ENCODE peak calls at places on chromosomes 5 and 9, in seven cellular contexts. One of them, this sample, is unnamed.
A peak's percentile ranks its signal among the peaks of the same experiment; 100 is the strongest.

GRCh38 chr9:33818167-33818831 is 1.3 kb downstream of the UBE2R2 start:
- DNase-seq in HepG2: peak; percentile 47
- DNase-seq in CD4-positive, alpha-beta memory T cell: no peak
- DNase-seq in GM12878: no peak
- DNase-seq in endodermal cell: no peak
- DNase-seq in stomach: peak; percentile 28
- DNase-seq in colonic mucosa: peak; percentile 61
- DNase-seq in this sample: peak; percentile 56

GRCh38 chr5:103525366-103525765 is 37.2 kb downstream of the NUDT12 start:
- DNase-seq in HepG2: no peak
- DNase-seq in CD4-positive, alpha-beta memory T cell: no peak
- DNase-seq in GM12878: no peak
- DNase-seq in endodermal cell: no peak
- DNase-seq in stomach: no peak
- DNase-seq in colonic mucosa: no peak
- DNase-seq in this sample: no peak

GRCh38 chr5:317086-317811 is 4.3 kb upstream of the AHRR start:
- DNase-seq in HepG2: peak; percentile 53
- DNase-seq in CD4-positive, alpha-beta memory T cell: no peak
- DNase-seq in GM12878: no peak
- DNase-seq in endodermal cell: peak; percentile 93
- DNase-seq in stomach: no peak
- DNase-seq in colonic mucosa: peak; percentile 50
- DNase-seq in this sample: no peak

GRCh38 chr5:165525268-165525667 is 2019.8 kb downstream of the MAT2B start:
- DNase-seq in HepG2: no peak
- DNase-seq in CD4-positive, alpha-beta memory T cell: no peak
- DNase-seq in GM12878: no peak
- DNase-seq in endodermal cell: no peak
- DNase-seq in stomach: no peak
- DNase-seq in colonic mucosa: no peak
- DNase-seq in this sample: no peak

GRCh38 chr9:127058645-127059021 is 63.8 kb downstream of the ANGPTL2 start:
- DNase-seq in HepG2: no peak
- DNase-seq in CD4-positive, alpha-beta memory T cell: no peak
- DNase-seq in GM12878: no peak
- DNase-seq in endodermal cell: no peak
- DNase-seq in stomach: no peak
- DNase-seq in colonic mucosa: no peak
- DNase-seq in this sample: no peak

GRCh38 chr5:33272288-33272687 is 168.5 kb upstream of the TARS1 start:
- DNase-seq in HepG2: no peak
- DNase-seq in CD4-positive, alpha-beta memory T cell: no peak
- DNase-seq in GM12878: no peak
- DNase-seq in endodermal cell: no peak
- DNase-seq in stomach: no peak
- DNase-seq in colonic mucosa: no peak
- DNase-seq in this sample: no peak

GRCh38 chr9:28951945-28952344 is 1378.7 kb upstream of the C9orf72 start:
- DNase-seq in HepG2: peak; percentile 4
- DNase-seq in CD4-positive, alpha-beta memory T cell: no peak
- DNase-seq in GM12878: no peak
- DNase-seq in endodermal cell: peak; percentile 49
- DNase-seq in stomach: no peak
- DNase-seq in colonic mucosa: no peak
- DNase-seq in this sample: no peak

GRCh38 chr5:78561261-78561660 is 87.3 kb downstream of the LHFPL2 start:
- DNase-seq in HepG2: no peak
- DNase-seq in CD4-positive, alpha-beta memory T cell: no peak
- DNase-seq in GM12878: no peak
- DNase-seq in endodermal cell: no peak
- DNase-seq in stomach: no peak
- DNase-seq in colonic mucosa: no peak
- DNase-seq in this sample: no peak

GRCh38 chr9:4296217-4296616 is 3.7 kb downstream of the GLIS3 start:
- DNase-seq in HepG2: no peak
- DNase-seq in CD4-positive, alpha-beta memory T cell: no peak
- DNase-seq in GM12878: no peak
- DNase-seq in endodermal cell: no peak
- DNase-seq in stomach: no peak
- DNase-seq in colonic mucosa: no peak
- DNase-seq in this sample: no peak

GRCh38 chr9:88949425-88949824 is 41.8 kb upstream of the S1PR3 start:
- DNase-seq in HepG2: no peak
- DNase-seq in CD4-positive, alpha-beta memory T cell: no peak
- DNase-seq in GM12878: no peak
- DNase-seq in endodermal cell: no peak
- DNase-seq in stomach: peak; percentile 30
- DNase-seq in colonic mucosa: no peak
- DNase-seq in this sample: no peak

GRCh38 chr5:173968154-173968553 is 20.8 kb upstream of the C5orf47 start:
- DNase-seq in HepG2: no peak
- DNase-seq in CD4-positive, alpha-beta memory T cell: no peak
- DNase-seq in GM12878: no peak
- DNase-seq in endodermal cell: peak; percentile 76
- DNase-seq in stomach: no peak
- DNase-seq in colonic mucosa: no peak
- DNase-seq in this sample: no peak

GRCh38 chr5:1110930-1111726 is 735 bp downstream of the SLC12A7 start:
- DNase-seq in HepG2: no peak
- DNase-seq in CD4-positive, alpha-beta memory T cell: no peak
- DNase-seq in GM12878: no peak
- DNase-seq in endodermal cell: peak; percentile 76
- DNase-seq in stomach: no peak
- DNase-seq in colonic mucosa: no peak
- DNase-seq in this sample: peak; percentile 55

DNA sequence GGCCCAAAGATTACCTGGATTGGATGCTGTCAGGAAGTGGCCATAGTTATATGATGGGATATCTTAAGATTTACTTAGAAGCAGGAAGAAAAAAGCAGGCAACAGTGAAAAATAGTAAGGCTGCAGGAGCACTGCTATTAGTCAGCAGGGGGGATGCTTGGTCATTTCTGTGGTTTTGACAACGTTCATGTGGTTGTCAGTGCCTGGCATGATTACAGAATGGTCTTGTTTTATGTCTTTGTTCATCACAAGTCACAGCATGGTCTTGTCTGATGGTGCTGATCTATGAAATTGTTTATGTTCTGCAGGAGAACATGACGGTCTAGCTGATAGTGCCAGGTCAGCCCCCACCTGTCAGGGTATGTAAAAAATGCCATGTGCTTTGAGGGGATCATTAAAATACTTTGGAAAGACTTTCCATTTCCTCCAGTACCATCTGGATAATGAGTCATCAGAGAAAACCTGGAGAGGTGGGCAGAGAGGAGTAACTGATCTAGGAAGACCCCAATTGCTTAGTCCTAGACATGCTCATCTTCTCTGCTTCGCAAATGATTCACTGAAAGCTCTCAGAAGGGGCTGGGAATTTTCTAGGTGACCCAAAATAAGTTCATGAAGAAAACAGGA is 48.5 kb downstream of the PLGRKT start:
- DNase-seq in HepG2: no peak
- DNase-seq in CD4-positive, alpha-beta memory T cell: no peak
- DNase-seq in GM12878: peak; percentile 45
- DNase-seq in endodermal cell: no peak
- DNase-seq in stomach: no peak
- DNase-seq in colonic mucosa: no peak
- DNase-seq in this sample: no peak
- H3K4me3 ChIP-seq in HepG2: no peak overlapping the region
- H3K4me3 ChIP-seq in CD4-positive, alpha-beta memory T cell: no peak overlapping the region
- H3K4me3 ChIP-seq in GM12878: no peak overlapping the region
- H3K4me3 ChIP-seq in endodermal cell: no peak overlapping the region
- H3K4me3 ChIP-seq in stomach: no peak overlapping the region
- H3K4me3 ChIP-seq in colonic mucosa: no peak overlapping the region
- H3K4me3 ChIP-seq in this sample: no peak overlapping the region

GRCh38 chr5:149282027-149282965 is 10.6 kb downstream of the AFAP1L1 start:
- DNase-seq in HepG2: no peak
- DNase-seq in CD4-positive, alpha-beta memory T cell: no peak
- DNase-seq in GM12878: no peak
- DNase-seq in endodermal cell: no peak
- DNase-seq in stomach: no peak
- DNase-seq in colonic mucosa: no peak
- DNase-seq in this sample: no peak

GRCh38 chr5:149284501-149284900 is 12.8 kb downstream of the AFAP1L1 start:
- DNase-seq in HepG2: no peak
- DNase-seq in CD4-positive, alpha-beta memory T cell: no peak
- DNase-seq in GM12878: no peak
- DNase-seq in endodermal cell: peak; percentile 67
- DNase-seq in stomach: no peak
- DNase-seq in colonic mucosa: no peak
- DNase-seq in this sample: no peak

GRCh38 chr5:149283611-149284480 is 12.2 kb downstream of the AFAP1L1 start:
- DNase-seq in HepG2: no peak
- DNase-seq in CD4-positive, alpha-beta memory T cell: no peak
- DNase-seq in GM12878: no peak
- DNase-seq in endodermal cell: no peak
- DNase-seq in stomach: no peak
- DNase-seq in colonic mucosa: no peak
- DNase-seq in this sample: no peak

GRCh38 chr5:149282966-149283332 is 11.3 kb downstream of the AFAP1L1 start:
- DNase-seq in HepG2: no peak
- DNase-seq in CD4-positive, alpha-beta memory T cell: no peak
- DNase-seq in GM12878: no peak
- DNase-seq in endodermal cell: no peak
- DNase-seq in stomach: no peak
- DNase-seq in colonic mucosa: no peak
- DNase-seq in this sample: no peak

DNA sequence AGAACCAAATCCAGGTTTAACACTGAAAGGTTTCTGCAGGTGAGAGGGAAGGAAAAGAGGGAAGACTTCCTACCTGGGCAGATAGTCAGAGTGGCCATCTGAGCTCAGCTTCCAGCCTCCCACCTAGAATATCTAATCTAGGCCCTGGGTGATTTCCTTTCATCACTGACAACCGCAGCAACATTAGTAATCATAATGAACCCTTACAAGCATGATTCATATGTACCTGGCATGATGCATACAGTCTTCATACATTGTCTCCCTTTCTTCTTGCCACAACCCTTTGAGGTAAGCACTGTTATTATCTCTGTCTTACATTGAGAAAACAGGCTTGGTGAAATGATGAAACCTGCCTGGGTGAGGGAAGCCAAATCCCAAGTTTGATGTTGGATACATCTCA is 13.5 kb downstream of the AFAP1L1 start:
- DNase-seq in HepG2: no peak
- DNase-seq in CD4-positive, alpha-beta memory T cell: no peak
- DNase-seq in GM12878: no peak
- DNase-seq in endodermal cell: no peak
- DNase-seq in stomach: no peak
- DNase-seq in colonic mucosa: no peak
- DNase-seq in this sample: no peak
- H3K27ac ChIP-seq in HepG2: no peak overlapping the region
- H3K27ac ChIP-seq in CD4-positive, alpha-beta memory T cell: no peak overlapping the region
- H3K27ac ChIP-seq in GM12878: no peak overlapping the region
- H3K27ac ChIP-seq in endodermal cell: no peak overlapping the region
- H3K27ac ChIP-seq in stomach: no peak overlapping the region
- H3K27ac ChIP-seq in colonic mucosa: no peak overlapping the region
- H3K27ac ChIP-seq in this sample: no peak overlapping the region

GRCh38 chr9:5651246-5651645 is 22.3 kb downstream of the RIC1 start:
- DNase-seq in HepG2: no peak
- DNase-seq in CD4-positive, alpha-beta memory T cell: no peak
- DNase-seq in GM12878: no peak
- DNase-seq in endodermal cell: no peak
- DNase-seq in stomach: no peak
- DNase-seq in colonic mucosa: no peak
- DNase-seq in this sample: no peak

GRCh38 chr9:5650356-5651105 is 21.6 kb downstream of the RIC1 start:
- DNase-seq in HepG2: no peak
- DNase-seq in CD4-positive, alpha-beta memory T cell: no peak
- DNase-seq in GM12878: no peak
- DNase-seq in endodermal cell: no peak
- DNase-seq in stomach: no peak
- DNase-seq in colonic mucosa: no peak
- DNase-seq in this sample: no peak

GRCh38 chr9:5652810-5653209 is 23.9 kb downstream of the RIC1 start:
- DNase-seq in HepG2: no peak
- DNase-seq in CD4-positive, alpha-beta memory T cell: no peak
- DNase-seq in GM12878: no peak
- DNase-seq in endodermal cell: no peak
- DNase-seq in stomach: no peak
- DNase-seq in colonic mucosa: no peak
- DNase-seq in this sample: no peak
- H3K4me1 ChIP-seq in HepG2: peaks cover 14% of the 10 kb centered on the region
- H3K4me1 ChIP-seq in CD4-positive, alpha-beta memory T cell: no peaks in the 10 kb centered on the region
- H3K4me1 ChIP-seq in GM12878: no peaks in the 10 kb centered on the region
- H3K4me1 ChIP-seq in endodermal cell: no peaks in the 10 kb centered on the region
- H3K4me1 ChIP-seq in stomach: no peaks in the 10 kb centered on the region
- H3K4me1 ChIP-seq in colonic mucosa: no peaks in the 10 kb centered on the region
- H3K4me1 ChIP-seq in this sample: no peaks in the 10 kb centered on the region

GRCh38 chr5:131786900-131787692 is 9.7 kb downstream of the FNIP1 start:
- DNase-seq in HepG2: peak; percentile 47
- DNase-seq in CD4-positive, alpha-beta memory T cell: no peak
- DNase-seq in GM12878: no peak
- DNase-seq in endodermal cell: no peak
- DNase-seq in stomach: no peak
- DNase-seq in colonic mucosa: no peak
- DNase-seq in this sample: no peak
- H3K4me3 ChIP-seq in HepG2: no peak overlapping the region
- H3K4me3 ChIP-seq in CD4-positive, alpha-beta memory T cell: no peak overlapping the region
- H3K4me3 ChIP-seq in GM12878: no peak overlapping the region
- H3K4me3 ChIP-seq in endodermal cell: peak overlapping the region; percentile 15
- H3K4me3 ChIP-seq in stomach: no peak overlapping the region
- H3K4me3 ChIP-seq in colonic mucosa: no peak overlapping the region
- H3K4me3 ChIP-seq in this sample: no peak overlapping the region